ENCODE peak calls at places on chromosomes 2 and 18, in ten cellular contexts. A, G, M, B, Q, S, R, Y, U and D are unnamed samples. For H3K9me3, the result is how much of the 10 kb centered on the place peaks cover.

GRCh38 chr18:2050016-2050415 is 521.3 kb downstream of the METTL4 start:
- DNase-seq in U (no peak), R (no peak), M (no peak), Q (no peak), G (no peak), Y (no peak), S (no peak), A (no peak), B (no peak), D (no peak)

GRCh38 chr2:239876948-239877289 is 148.2 kb downstream of the NDUFA10 start:
- DNase-seq in B (no peak), G (no peak), R (no peak), M (no peak), Q (no peak), U (no peak), S (no peak), Y (no peak), A (no peak), D (no peak)

GRCh38 chr2:65275141-65275540 is 47.5 kb downstream of the ACTR2 start:
- DNase-seq in M (no peak), U (no peak), Q (no peak), B (no peak), Y (no peak), G (no peak), S (no peak), A (no peak), R (no peak), D (no peak)

GRCh38 chr2:197360744-197361156 is 50.2 kb upstream of the ANKRD44 start:
- DNase-seq in Q (no peak), B (no peak), S (no peak), M (no peak), U (no peak), Y (no peak), G (no peak), A (no peak), R (no peak), D (no peak)

GRCh38 chr2:120732506-120733237 is 3.0 kb upstream of the GLI2 start:
- DNase-seq in S (peak), B (no peak), R (no peak), G (no peak), Q (no peak), A (no peak), U (no peak), M (no peak), Y (no peak), D (no peak)

GRCh38 chr2:101223814-101224231 is 28.9 kb upstream of the CNOT11 start:
- DNase-seq in R (no peak), G (no peak), S (no peak), A (no peak), B (no peak), Y (no peak), U (no peak), M (peak), Q (no peak), D (no peak)

GRCh38 chr2:167827352-167828097 is 419.9 kb downstream of the STK39 start:
- DNase-seq in M (no peak), R (no peak), Y (no peak), S (no peak), A (no peak), G (no peak), U (no peak), Q (no peak), B (no peak), D (no peak)

GRCh38 chr18:72868666-72869661 is 1.2 kb upstream of the NETO1 start:
- DNase-seq in U (no peak), Q (peak), G (no peak), Y (no peak), M (no peak), S (no peak), A (no peak), R (no peak), B (no peak), D (no peak)

GRCh38 chr2:32877587-32878162 is 69.1 kb upstream of the LTBP1 start:
- DNase-seq in U (no peak), G (no peak), M (no peak), Y (no peak), R (no peak), S (no peak), B (no peak), A (no peak), Q (no peak), D (no peak)

GRCh38 chr2:219428469-219428868 is 6.2 kb upstream of the SPEG start:
- DNase-seq in M (no peak), Q (no peak), S (no peak), U (no peak), B (no peak), Y (no peak), R (no peak), G (no peak), A (no peak), D (no peak)

GRCh38 chr2:130749078-130749477 is 6.3 kb upstream of the AMER3 start:
- DNase-seq in U (no peak), R (no peak), B (no peak), S (no peak), Q (no peak), G (no peak), A (no peak), Y (no peak), M (no peak), D (no peak)

GRCh38 chr2:202479090-202479489 is 103.0 kb downstream of the BMPR2 start:
- DNase-seq in U (no peak), S (no peak), R (no peak), G (no peak), A (no peak), Q (no peak), Y (no peak), B (no peak), M (no peak), D (no peak)

GRCh38 chr18:35971661-35972196 is 750 bp upstream of the RMP24 start:
- DNase-seq in U (no peak), S (no peak), A (no peak), Q (no peak), B (no peak), R (no peak), M (no peak), Y (no peak), G (no peak), D (no peak)

GRCh38 chr2:189580662-189581353 is at the start of gene SLC40A1:
- DNase-seq in Y (peak), A (peak), R (peak), G (peak), U (peak), B (peak), M (peak), S (peak), Q (peak), D (peak)

GRCh38 chr2:75199428-75200011 is at the start of gene TACR1:
- DNase-seq in G (peak), Q (peak), B (peak), U (peak), S (peak), Y (peak), A (peak), R (peak), M (peak), D (peak)

GRCh38 chr2:15636972-15637785 is 45.5 kb downstream of the DDX1 start:
- DNase-seq in G (no peak), M (peak), B (peak), Y (peak), S (peak), A (no peak), R (peak), Q (no peak), U (peak), D (peak)

GRCh38 chr2:53129851-53130250 is 637.8 kb upstream of the CHAC2 start:
- DNase-seq in M (no peak), A (no peak), S (no peak), U (peak), G (peak), Q (no peak), Y (no peak), R (no peak), B (no peak), D (no peak)

GRCh38 chr2:134137182-134137595 is 116.7 kb upstream of the MGAT5 start:
- DNase-seq in S (no peak), G (no peak), Q (no peak), R (peak), Y (peak), B (no peak), U (peak), A (no peak), M (peak), D (no peak)

GRCh38 chr2:170177950-170178781 is at the start of gene MYO3B:
- DNase-seq in A (no peak), B (no peak), M (no peak), Y (no peak), S (no peak), U (no peak), Q (no peak), G (no peak), R (no peak), D (no peak)
- H3K27ac ChIP-seq in A (no peak), B (no peak), M (no peak), Y (no peak), S (no peak), U (no peak), Q (no peak), G (no peak), R (no peak), D (peak)

GRCh38 chr2:125593036-125593435 is 1062.9 kb upstream of the GYPC start:
- DNase-seq in Y (no peak), Q (no peak), A (no peak), S (no peak), U (no peak), R (no peak), G (no peak), B (no peak), M (no peak), D (no peak)
- H3K9me3 ChIP-seq in Y (under half), Q (under half), A (under half), S (under half), U (under half), R (under half), G (under half), B (under half), M (under half), D (under half)

DNA sequence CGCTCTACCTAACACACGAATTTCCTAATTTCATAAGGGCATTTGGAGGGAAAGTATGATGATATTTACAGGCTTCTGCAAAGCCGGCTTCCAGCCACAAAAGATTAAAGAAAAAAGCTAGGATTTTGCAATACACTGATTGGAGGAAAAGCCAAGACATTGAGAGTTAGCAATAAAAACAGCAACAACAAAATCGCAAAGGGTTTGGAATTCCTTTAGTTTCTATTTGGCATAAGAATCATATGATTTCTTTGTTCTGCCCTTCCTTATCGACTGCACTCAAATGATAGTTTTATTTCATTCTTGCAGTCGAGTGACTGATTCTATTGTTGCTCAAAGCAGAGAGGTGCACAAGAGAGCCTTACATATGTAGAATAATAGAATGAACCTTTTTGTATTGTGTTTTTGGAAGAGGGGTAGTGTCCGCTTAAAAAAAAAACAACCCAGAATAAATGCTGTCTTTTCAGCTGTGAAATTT is 3.9 kb upstream of the ZNF532 start:
- DNase-seq in A (no peak), S (no peak), B (no peak), R (no peak), U (no peak), Y (no peak), G (no peak), M (no peak), Q (no peak), D (no peak)
- H3K27ac ChIP-seq in A (no peak), S (peak), B (peak), R (peak), U (no peak), Y (peak), G (no peak), M (no peak), Q (peak), D (peak)

DNA sequence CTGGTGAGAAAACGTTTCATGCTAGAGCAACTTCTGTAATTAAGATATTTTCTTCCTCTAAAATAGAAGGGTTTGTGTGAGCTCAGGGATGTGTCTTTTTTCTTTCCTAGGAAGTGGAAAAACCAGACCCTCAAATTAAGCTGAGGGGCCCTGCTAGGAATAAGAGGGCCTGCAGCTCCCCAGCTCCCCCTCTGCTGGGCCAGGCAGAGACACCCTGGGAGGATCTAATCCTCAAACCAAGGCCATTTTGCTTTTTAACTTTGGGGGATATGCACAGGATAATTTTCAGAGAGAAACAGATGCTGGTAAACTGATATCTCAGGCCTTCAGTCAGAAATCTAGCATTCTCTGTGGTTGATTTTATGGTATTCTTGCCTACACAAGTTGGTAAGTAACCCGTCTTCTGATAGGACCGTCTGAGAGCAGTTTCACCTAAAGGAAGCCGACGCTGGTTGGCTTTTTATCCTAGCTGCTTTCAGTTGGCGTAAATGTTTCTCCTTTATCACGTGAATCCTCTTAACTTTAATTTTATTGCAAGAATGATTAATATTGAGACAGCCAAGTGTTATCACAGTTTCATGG is 34.8 kb downstream of the SNTG2 start:
- DNase-seq in Y (no peak), M (no peak), Q (no peak), A (no peak), G (no peak), R (no peak), S (no peak), B (no peak), U (no peak), D (no peak)
- H3K9me3 ChIP-seq in Y (under half), M (under half), Q (under half), A (under half), G (under half), R (under half), S (under half), B (under half), U (under half), D (under half)